ENCODE peak calls at places on chromosomes 5 and 9, in five cellular contexts. N, R, J, M and P are unnamed samples.

GRCh38 chr5:141855265-141856029 is 22.8 kb downstream of the PCDH1 start:
- DNase-seq in R (no peak), J (peak; percentile 89), M (no peak), N (no peak), P (peak; percentile 37)

GRCh38 chr5:175652741-175653663 is 4.9 kb upstream of the HRH2 start:
- DNase-seq in J (no peak), N (no peak), R (no peak), M (no peak), P (no peak)

GRCh38 chr9:136700959-136701664 is 11.3 kb upstream of the DIPK1B start:
- DNase-seq in J (peak; percentile 69), N (no peak), R (no peak), M (no peak), P (no peak)

GRCh38 chr5:453725-454481 is 10.9 kb downstream of the EXOC3 start:
- DNase-seq in N (no peak), J (peak; percentile 42), M (no peak), R (no peak), P (no peak)

GRCh38 chr5:147427784-147428401 is 82.0 kb downstream of the DPYSL3 start:
- DNase-seq in N (peak; percentile 64), M (no peak), R (no peak), J (no peak), P (no peak)

GRCh38 chr5:177426566-177427210 is at the start of gene GRK6:
- DNase-seq in J (peak; percentile 91), R (no peak), M (no peak), N (peak; percentile 37), P (no peak)

GRCh38 chr5:40877371-40877988 is 31.8 kb upstream of the C7 start:
- DNase-seq in J (no peak), M (no peak), R (no peak), N (no peak), P (no peak)

GRCh38 chr5:75727931-75728330 is 10.7 kb upstream of the POC5 start:
- DNase-seq in M (no peak), J (no peak), N (no peak), R (no peak), P (no peak)

GRCh38 chr9:75086443-75087278 is 1.3 kb downstream of the NMRK1 start:
- DNase-seq in R (no peak), J (no peak), M (no peak), N (no peak), P (no peak)

GRCh38 chr9:127081250-127082185 is 40.9 kb downstream of the ANGPTL2 start:
- DNase-seq in R (peak; percentile 65), M (no peak), J (peak; percentile 15), N (no peak), P (no peak)

GRCh38 chr5:10031817-10032216 is 217.9 kb downstream of the ATPSCKMT start:
- DNase-seq in N (no peak), R (no peak), J (no peak), M (no peak), P (no peak)

GRCh38 chr5:77356740-77357139 is 135.4 kb downstream of the WDR41 start:
- DNase-seq in M (no peak), J (no peak), N (peak; percentile 8), R (no peak), P (no peak)

GRCh38 chr5:7856855-7857254 is 5.9 kb upstream of the CFAP90 start:
- DNase-seq in M (peak; percentile 14), N (peak; percentile 60), J (no peak), R (no peak), P (peak; percentile 48)

GRCh38 chr9:73243078-73243477 is 91.4 kb downstream of the ANXA1 start:
- DNase-seq in N (no peak), J (no peak), M (no peak), R (no peak), P (no peak)

GRCh38 chr5:106094128-106094726 is 1576.5 kb downstream of the EFNA5 start:
- DNase-seq in R (no peak), N (peak; percentile 22), M (no peak), J (no peak), P (no peak)

GRCh38 chr5:173114536-173114935 is 29.8 kb upstream of the BNIP1 start:
- DNase-seq in N (peak; percentile 10), R (no peak), M (no peak), J (no peak), P (no peak)

GRCh38 chr5:89396262-89396975 is 513.4 kb upstream of the MEF2C start:
- DNase-seq in M (no peak), J (no peak), N (peak; percentile 34), R (no peak), P (no peak)

GRCh38 chr9:18256574-18256973 is 217.4 kb upstream of the ADAMTSL1 start:
- DNase-seq in J (no peak), N (peak; percentile 58), R (no peak), M (no peak), P (peak; percentile 21)

GRCh38 chr9:113656771-113657670 is 193.5 kb downstream of the RGS3 start:
- DNase-seq in J (no peak), M (no peak), N (no peak), R (no peak), P (no peak)

GRCh38 chr5:12911156-12911555 is 1006.9 kb upstream of the CTNND2 start:
- DNase-seq in M (no peak), J (no peak), R (no peak), N (no peak), P (no peak)

GRCh38 chr5:35246411-35246810 is 16.1 kb upstream of the PRLR start:
- DNase-seq in M (no peak), N (no peak), R (no peak), J (no peak), P (no peak)

GRCh38 chr9:118652935-118653334 is 716.3 kb downstream of the BRINP1 start:
- DNase-seq in R (no peak), N (no peak), M (no peak), J (no peak), P (no peak)

DNA sequence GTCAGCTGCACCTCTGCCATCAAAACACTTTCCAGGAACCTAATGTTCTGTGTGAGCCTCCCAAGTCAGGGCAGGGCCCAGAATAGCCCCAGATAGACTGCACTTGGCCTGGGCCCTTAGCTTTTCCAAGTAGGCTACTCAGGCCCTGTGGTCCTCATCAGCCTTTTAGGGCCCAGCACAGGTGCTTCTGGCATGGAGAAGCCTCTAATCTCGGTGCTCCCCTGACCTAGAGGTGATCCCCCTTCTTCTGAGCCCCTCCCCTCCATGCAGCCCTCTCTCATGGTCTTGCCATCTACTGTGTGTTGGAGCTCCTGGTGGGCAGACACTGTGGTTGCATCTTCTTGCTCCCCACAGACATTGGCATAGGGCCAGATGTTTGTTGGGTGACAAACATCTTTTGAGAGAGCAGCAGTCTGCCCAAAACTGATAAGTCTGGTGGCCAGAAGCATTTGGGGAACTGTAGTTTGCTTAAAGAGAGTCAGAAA is 28.1 kb downstream of the FRMPD1 start:
- DNase-seq in N (peak; percentile 13), J (no peak), R (no peak), M (no peak), P (no peak)
- TF ChIP-seq CTCF in N (no peak), J (no peak), R (no peak), M (no peak), P (no peak)

GRCh38 chr9:110282023-110282766 is 25.9 kb upstream of the TXN start:
- DNase-seq in M (no peak), N (no peak), R (no peak), J (no peak), P (no peak)

GRCh38 chr9:110284211-110284849 is 28.0 kb upstream of the TXN start:
- DNase-seq in R (no peak), M (no peak), N (no peak), J (no peak), P (no peak)

GRCh38 chr9:110283736-110284135 is 27.4 kb upstream of the TXN start:
- DNase-seq in J (no peak), M (no peak), N (no peak), R (no peak), P (no peak)

GRCh38 chr9:110287289-110287680 is 31.0 kb upstream of the TXN start:
- DNase-seq in R (no peak), N (no peak), J (no peak), M (no peak), P (no peak)

DNA sequence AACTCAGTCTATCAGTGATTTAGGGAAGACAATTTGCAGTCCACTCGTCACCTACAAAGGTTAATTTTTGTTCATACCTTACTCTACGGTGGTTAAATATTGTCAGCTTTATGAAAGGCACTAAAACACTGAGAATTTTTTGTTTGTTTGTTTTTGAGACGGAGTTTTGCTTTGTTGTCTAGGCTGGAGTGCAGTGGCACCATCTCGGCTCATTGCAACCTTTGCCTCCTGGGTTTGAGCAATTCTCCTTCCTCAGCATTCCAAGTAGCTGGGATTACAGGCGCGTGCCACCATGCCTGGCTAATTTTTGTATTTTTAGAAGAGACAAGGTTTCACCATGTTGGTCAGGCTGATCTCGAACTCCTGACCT is 26.4 kb upstream of the TXN start:
- DNase-seq in N (no peak), M (no peak), R (no peak), J (no peak), P (no peak)
- TF ChIP-seq CTCF in N (no peak), M (no peak), R (no peak), J (no peak), P (no peak)

DNA sequence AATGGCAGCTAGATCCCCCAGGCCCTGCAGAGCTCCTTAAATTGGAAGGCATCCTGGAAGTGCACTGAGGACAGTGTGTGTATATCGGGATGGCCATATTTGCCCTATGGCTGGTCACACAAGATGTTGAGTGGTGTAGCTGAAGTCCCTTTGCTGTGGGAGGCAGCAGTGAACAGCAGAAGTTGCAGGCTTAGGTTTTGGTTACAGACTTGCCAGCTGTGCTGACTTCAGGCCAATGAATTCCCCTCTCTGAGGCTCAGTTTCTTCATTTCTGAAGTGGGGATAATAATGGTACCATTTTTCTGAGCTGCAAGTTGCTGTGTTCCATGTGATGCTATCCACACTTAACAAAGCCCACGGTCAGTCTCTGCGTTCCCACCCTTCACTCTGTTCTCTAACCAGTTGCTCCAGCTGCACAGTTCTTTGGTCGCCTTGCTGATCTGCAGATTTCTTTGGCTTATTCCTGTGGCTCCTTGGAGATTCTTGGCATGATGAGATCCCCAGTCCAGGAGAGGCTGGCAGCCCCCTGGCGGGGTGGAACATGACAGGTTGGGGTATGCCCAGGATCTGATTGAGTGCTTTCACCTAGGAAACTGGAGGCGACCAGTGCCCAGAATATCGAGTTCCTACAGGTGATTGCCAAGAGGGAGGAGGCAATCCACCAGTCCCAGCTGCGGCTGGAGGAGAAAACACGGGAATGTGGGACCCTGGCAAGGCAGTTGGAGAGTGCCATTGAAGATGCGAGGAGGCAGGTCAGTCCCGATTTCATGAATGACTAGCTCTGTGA is 6.5 kb upstream of the GLE1 start:
- DNase-seq in N (no peak), M (no peak), R (no peak), J (no peak), P (no peak)
- TF ChIP-seq CTCF in N (no peak), M (no peak), R (no peak), J (no peak), P (no peak)

GRCh38 chr5:111772456-111772855 is 15.5 kb upstream of the NREP start:
- DNase-seq in N (no peak), J (no peak), M (no peak), R (no peak), P (peak; percentile 6)
- TF ChIP-seq CTCF in N (no peak), J (no peak), M (no peak), R (peak; percentile 21), P (no peak)

GRCh38 chr9:100013573-100013972 is 85.2 kb downstream of the ERP44 start:
- DNase-seq in N (no peak), J (no peak), R (no peak), M (no peak), P (no peak)
- TF ChIP-seq CTCF in N (no peak), J (no peak), R (no peak), M (no peak), P (no peak)

GRCh38 chr5:103031607-103032006 is 88.3 kb downstream of the GIN1 start:
- DNase-seq in J (no peak), M (no peak), N (peak; percentile 11), R (no peak), P (no peak)
- TF ChIP-seq CTCF in J (no peak), M (peak; percentile 51), N (peak; percentile 32), R (peak; percentile 55), P (peak; percentile 18)